ENCODE peak calls at places on chromosomes 11 and 22, in seven cellular contexts. J is thyroid gland, R is anterior cingulate cortex, G is cardiac muscle cell, Y is RKO, K is KBM-7, T is HuH-7.5. D is an unnamed sample.

GRCh38 chr11:19962053-19962794 is 198.1 kb downstream of the DBX1 start:
- DNase-seq in K (no peak), T (no peak), G (no peak), Y (no peak), J (no peak), R (no peak), D (no peak)

GRCh38 chr11:56705784-56706396 is 7.0 kb downstream of the OR9G1 start:
- DNase-seq in R (no peak), K (no peak), Y (no peak), T (no peak), G (no peak), J (no peak), D (no peak)

GRCh38 chr11:33692013-33692504 is 8.6 kb downstream of the C11orf91 start:
- DNase-seq in K (no peak), Y (peak), R (peak), J (peak), G (peak), T (peak), D (no peak)

GRCh38 chr22:45837507-45837906 is 139.5 kb downstream of the WNT7B start:
- DNase-seq in R (no peak), Y (no peak), J (no peak), T (no peak), G (no peak), K (no peak), D (no peak)

GRCh38 chr11:10263929-10264328 is 30.1 kb downstream of the SBF2 start:
- DNase-seq in G (peak), Y (no peak), T (no peak), J (no peak), K (no peak), R (no peak), D (no peak)

GRCh38 chr22:50485221-50486131 is 1.2 kb upstream of the MIOX start:
- DNase-seq in J (peak), Y (no peak), G (no peak), T (no peak), R (no peak), K (no peak), D (no peak)

GRCh38 chr11:96112192-96113099 is 188.5 kb upstream of the MTMR2 start:
- DNase-seq in T (no peak), K (no peak), J (no peak), R (no peak), Y (no peak), G (peak), D (no peak)

GRCh38 chr22:47298017-47298820 is 535.8 kb downstream of the TBC1D22A start:
- DNase-seq in Y (no peak), G (no peak), J (no peak), K (no peak), R (no peak), T (no peak), D (no peak)

GRCh38 chr22:27099896-27100295 is 442.5 kb downstream of the MIAT start:
- DNase-seq in Y (no peak), G (no peak), R (no peak), K (no peak), J (peak), T (no peak), D (no peak)

GRCh38 chr11:125287467-125288232 is 123.1 kb downstream of the PKNOX2 start:
- DNase-seq in G (peak), T (no peak), J (no peak), K (no peak), Y (no peak), R (no peak), D (no peak)

GRCh38 chr11:32821517-32821916 is 8.2 kb upstream of the PRRG4 start:
- DNase-seq in K (no peak), T (no peak), Y (peak), G (no peak), J (no peak), R (no peak), D (no peak)

GRCh38 chr11:69309800-69310280 is 15.9 kb downstream of the MYEOV start:
- DNase-seq in G (peak), T (no peak), Y (no peak), J (no peak), R (no peak), K (no peak), D (no peak)

GRCh38 chr22:19080853-19081252 is 41.4 kb downstream of the DGCR2 start:
- DNase-seq in Y (no peak), R (no peak), T (no peak), K (no peak), J (no peak), G (no peak), D (no peak)

GRCh38 chr11:65589444-65590239 is 6.0 kb downstream of the KCNK7 start:
- DNase-seq in T (no peak), J (no peak), Y (no peak), R (no peak), K (no peak), G (no peak), D (no peak)

GRCh38 chr22:37636186-37636948 is 3.1 kb upstream of the SH3BP1 start:
- DNase-seq in T (no peak), G (peak), R (no peak), Y (no peak), J (no peak), K (peak), D (no peak)

GRCh38 chr22:49703990-49704344 is 123.7 kb downstream of the BRD1 start:
- DNase-seq in Y (no peak), R (no peak), K (no peak), G (no peak), T (no peak), J (no peak), D (no peak)

GRCh38 chr11:59053387-59053786 is 32.7 kb upstream of the GLYATL1B start:
- DNase-seq in K (peak), G (peak), T (no peak), Y (peak), J (peak), R (peak), D (peak)

GRCh38 chr11:12640355-12640754 is 33.9 kb upstream of the TEAD1 start:
- DNase-seq in T (no peak), G (no peak), J (no peak), K (no peak), Y (no peak), R (no peak), D (no peak)

GRCh38 chr11:120410622-120411380 is 74.6 kb downstream of the ARHGEF12 start:
- DNase-seq in T (no peak), J (no peak), R (no peak), K (no peak), G (no peak), Y (no peak), D (no peak)

GRCh38 chr11:65952052-65952521 is 6.8 kb downstream of the TSGA10IP start:
- DNase-seq in R (no peak), G (no peak), T (no peak), K (no peak), Y (no peak), J (peak), D (no peak)

GRCh38 chr22:21766933-21767462 is 31.4 kb upstream of the YPEL1 start:
- DNase-seq in Y (no peak), R (no peak), G (no peak), K (no peak), T (no peak), J (peak), D (peak)

GRCh38 chr22:37604875-37605274 is 3.8 kb upstream of the GGA1 start:
- DNase-seq in K (peak), Y (no peak), R (no peak), G (no peak), J (no peak), T (no peak), D (peak)

GRCh38 chr11:16895306-16895705 is 118.9 kb downstream of the PLEKHA7 start:
- DNase-seq in Y (no peak), T (no peak), R (no peak), J (no peak), K (no peak), G (no peak), D (no peak)

GRCh38 chr11:10474551-10474950 is 19.5 kb downstream of the AMPD3 start:
- DNase-seq in T (no peak), J (no peak), G (no peak), R (no peak), Y (no peak), K (no peak), D (no peak)

GRCh38 chr11:118916842-118917388 is 8.8 kb downstream of the BCL9L start:
- DNase-seq in G (peak), R (no peak), T (no peak), J (peak), K (no peak), Y (no peak), D (no peak)

GRCh38 chr11:104858882-104859735 is 39.2 kb downstream of the CASP12 start:
- DNase-seq in K (peak), G (no peak), Y (no peak), J (no peak), T (no peak), R (peak), D (no peak)

GRCh38 chr22:46547179-46547882 is 9.9 kb upstream of the CELSR1 start:
- DNase-seq in J (peak), G (peak), T (no peak), R (no peak), K (no peak), Y (no peak), D (no peak)

GRCh38 chr22:28332410-28332809 is 347.2 kb downstream of the TTC28 start:
- DNase-seq in Y (no peak), J (no peak), G (peak), R (no peak), K (no peak), T (no peak), D (no peak)

GRCh38 chr22:43811777-43812148 is 342 bp downstream of the EFCAB6 start:
- DNase-seq in J (peak), Y (peak), R (no peak), T (no peak), G (peak), K (no peak), D (no peak)

GRCh38 chr11:134916421-134916820 is 504.4 kb upstream of the B3GAT1 start:
- DNase-seq in K (no peak), T (no peak), G (no peak), J (no peak), Y (no peak), R (no peak), D (no peak)

GRCh38 chr11:83033972-83034672 is 37.6 kb downstream of the RAB30 start:
- DNase-seq in Y (no peak), J (peak), K (no peak), G (peak), T (no peak), R (peak), D (no peak)

GRCh38 chr11:84780689-84781293 is 846.4 kb downstream of the DLG2 start:
- DNase-seq in T (peak), K (peak), R (no peak), Y (peak), G (peak), J (no peak), D (no peak)

GRCh38 chr11:10778217-10778970 is 27.3 kb downstream of the CTR9 start:
- DNase-seq in T (no peak), Y (no peak), G (peak), R (peak), K (no peak), J (peak), D (no peak)

GRCh38 chr11:88117281-88117858 is 57.9 kb downstream of the RAB38 start:
- DNase-seq in R (no peak), J (no peak), G (no peak), Y (no peak), K (no peak), T (no peak), D (no peak)

GRCh38 chr11:65578667-65579066 is 2.8 kb downstream of the EHBP1L1 start:
- DNase-seq in R (no peak), J (no peak), G (no peak), T (no peak), K (no peak), Y (no peak), D (no peak)

GRCh38 chr11:79400717-79401330 is 40.0 kb downstream of the TENM4 start:
- DNase-seq in T (no peak), J (peak), Y (peak), K (peak), R (peak), G (peak), D (no peak)

GRCh38 chr11:70158201-70158600 is 44.9 kb upstream of the FADD start:
- DNase-seq in R (no peak), K (no peak), G (peak), T (peak), J (peak), Y (peak), D (no peak)

D was measured in T-cell.